ENCODE peak calls at places on chromosomes 11 and 22, in eight cellular contexts. A, J, K, E, S, H, W and P are unnamed samples.

GRCh38 chr11:93487032-93487483 is 56.1 kb downstream of the SMCO4 start:
- DNase-seq in W (peak; percentile 97), H (no peak), K (no peak), E (no peak), J (no peak), A (no peak), S (no peak), P (no peak)

GRCh38 chr11:68643576-68643975 is 40.8 kb upstream of the GAL start:
- DNase-seq in W (no peak), J (no peak), S (peak; percentile 9), A (peak; percentile 56), K (no peak), H (no peak), E (no peak), P (no peak)

GRCh38 chr11:19076744-19077589 is 16.4 kb upstream of the MRGPRX2 start:
- DNase-seq in W (peak; percentile 32), H (peak; percentile 53), K (peak; percentile 39), J (no peak), A (peak; percentile 27), E (peak; percentile 78), S (peak; percentile 73), P (no peak)

GRCh38 chr11:128565881-128566280 is 21.5 kb downstream of the ETS1 start:
- DNase-seq in A (no peak), S (no peak), H (no peak), J (no peak), K (no peak), E (no peak), W (no peak), P (no peak)

GRCh38 chr22:24076091-24076867 is 65.2 kb downstream of the CABIN1 start:
- DNase-seq in S (no peak), A (no peak), W (no peak), H (no peak), J (no peak), K (no peak), E (no peak), P (no peak)

GRCh38 chr11:6995703-6996102 is 24.4 kb downstream of the ZNF214 start:
- DNase-seq in W (no peak), H (no peak), K (no peak), S (no peak), E (no peak), J (no peak), A (no peak), P (no peak)

GRCh38 chr22:27799334-27800249 is 2.0 kb downstream of the MN1 start:
- DNase-seq in H (no peak), W (no peak), K (no peak), J (no peak), A (peak; percentile 11), E (no peak), S (no peak), P (no peak)

GRCh38 chr22:19295733-19296132 is 4.2 kb upstream of the CLTCL1 start:
- DNase-seq in E (no peak), K (no peak), J (no peak), W (no peak), S (no peak), H (no peak), A (no peak), P (no peak)

GRCh38 chr22:50246242-50247175 is 1.7 kb upstream of the TUBGCP6 start:
- DNase-seq in E (no peak), H (no peak), J (no peak), A (no peak), S (no peak), W (peak; percentile 39), K (no peak), P (no peak)

GRCh38 chr11:134676516-134677287 is 264.7 kb upstream of the B3GAT1 start:
- DNase-seq in K (no peak), S (no peak), J (no peak), W (no peak), H (no peak), A (no peak), E (no peak), P (no peak)

GRCh38 chr11:96242191-96242845 is 100.7 kb downstream of the MAML2 start:
- DNase-seq in W (no peak), K (no peak), A (peak; percentile 67), J (no peak), E (no peak), S (no peak), H (no peak), P (no peak)

GRCh38 chr22:33255781-33256180 is 197.6 kb upstream of the SYN3 start:
- DNase-seq in K (no peak), J (no peak), W (no peak), A (no peak), S (no peak), H (no peak), E (no peak), P (no peak)

GRCh38 chr11:74989269-74989655 is 529 bp downstream of the NEU3 start:
- DNase-seq in J (no peak), K (no peak), A (no peak), S (no peak), H (no peak), W (no peak), E (no peak), P (no peak)

GRCh38 chr11:71977743-71978418 is 20.8 kb upstream of the IL18BP start:
- DNase-seq in A (peak; percentile 38), K (peak; percentile 34), J (no peak), W (peak; percentile 36), E (peak; percentile 53), H (peak; percentile 52), S (peak; percentile 61), P (no peak)

GRCh38 chr22:29359469-29359868 is 28.9 kb downstream of the AP1B1 start:
- DNase-seq in W (peak; percentile 50), J (no peak), A (peak; percentile 65), E (peak; percentile 54), S (peak; percentile 79), K (no peak), H (no peak), P (no peak)

GRCh38 chr22:39661842-39662676 is 91.5 kb downstream of the CACNA1I start:
- DNase-seq in E (no peak), H (peak; percentile 87), J (no peak), K (peak; percentile 66), W (no peak), S (no peak), A (no peak), P (no peak)

GRCh38 chr11:133697603-133698002 is 147.7 kb downstream of the SPATA19 start:
- DNase-seq in K (no peak), H (no peak), W (no peak), S (no peak), E (no peak), J (no peak), A (no peak), P (no peak)

GRCh38 chr11:70454197-70454767 is 56.0 kb downstream of the CTTN start:
- DNase-seq in J (no peak), K (no peak), H (no peak), W (no peak), A (no peak), S (no peak), E (no peak), P (no peak)

GRCh38 chr22:43236401-43237166 is 49.6 kb upstream of the TTLL12 start:
- DNase-seq in J (no peak), E (no peak), W (no peak), H (no peak), A (no peak), S (no peak), K (no peak), P (no peak)